ENCODE peak calls at places on chromosomes 5 and 9, in eight cellular contexts. C is GM12891; D is Caki2; B is endothelial cell; U is effector memory CD4-positive, alpha-beta T cell; P is cerebellum; T is pons; O is DMS53. Q is an unnamed sample.

GRCh38 chr5:139845846-139846681 is 50.5 kb downstream of the PSD2 start:
- DNase-seq in P (peak; percentile 36), D (no peak), B (no peak), U (no peak), O (no peak), T (peak; percentile 53), C (no peak), Q (no peak)

GRCh38 chr9:128078504-128079434 is 10.7 kb downstream of the SLC25A25 start:
- DNase-seq in O (peak; percentile 74), B (no peak), U (no peak), P (no peak), C (no peak), T (no peak), D (peak; percentile 80), Q (no peak)

GRCh38 chr5:176888865-176889165 is 10.3 kb downstream of the HK3 start:
- DNase-seq in T (no peak), P (no peak), C (no peak), O (no peak), D (no peak), U (no peak), B (no peak), Q (no peak)

GRCh38 chr5:79080804-79081203 is 11.2 kb downstream of the BHMT2 start:
- DNase-seq in U (no peak), B (no peak), D (no peak), T (no peak), C (no peak), P (no peak), O (no peak), Q (no peak)

GRCh38 chr5:31116466-31117031 is 76.9 kb upstream of the CDH6 start:
- DNase-seq in P (no peak), O (no peak), D (no peak), B (no peak), U (no peak), T (no peak), C (no peak), Q (no peak)

GRCh38 chr9:26687421-26687820 is 205.2 kb downstream of the CAAP1 start:
- DNase-seq in D (no peak), C (no peak), B (no peak), T (no peak), O (no peak), U (no peak), P (no peak), Q (no peak)

GRCh38 chr9:92438900-92439526 is 14.7 kb upstream of the OMD start:
- DNase-seq in U (no peak), P (no peak), O (peak; percentile 6), D (no peak), C (no peak), B (no peak), T (peak; percentile 16), Q (no peak)

GRCh38 chr9:131875828-131876485 is 136.1 kb upstream of the RAPGEF1 start:
- DNase-seq in C (no peak), D (no peak), U (no peak), T (no peak), B (no peak), O (no peak), P (no peak), Q (no peak)

GRCh38 chr9:88817628-88818027 is 173.6 kb upstream of the S1PR3 start:
- DNase-seq in D (no peak), U (no peak), P (no peak), O (no peak), T (no peak), B (no peak), C (no peak), Q (no peak)

Q was measured in GM12892.